ENCODE peak calls at places on chromosomes 12 and 14, in four cellular contexts. Q, Z, W and C are unnamed samples.

GRCh38 chr12:117530796-117531195 is 169.4 kb upstream of the NOS1 start:
- DNase-seq in Z (no peak), Q (no peak), W (no peak), C (no peak)

GRCh38 chr12:41980390-41980789 is 164.3 kb downstream of the GXYLT1 start:
- DNase-seq in W (no peak), Q (no peak), Z (no peak), C (no peak)

GRCh38 chr12:116123511-116124258 is 153.8 kb downstream of the MED13L start:
- DNase-seq in W (no peak), Z (no peak), Q (no peak), C (peak; percentile 55)

GRCh38 chr14:73789996-73790581 is 61.5 kb upstream of the PTGR2 start:
- DNase-seq in W (no peak), Q (no peak), Z (no peak), C (peak; percentile 84)

GRCh38 chr14:61584258-61584657 is 111.1 kb upstream of the HIF1A start:
- DNase-seq in W (no peak), Q (no peak), Z (no peak), C (no peak)

GRCh38 chr14:100239200-100239839 is 376 bp downstream of the YY1 start:
- DNase-seq in Q (peak; percentile 15), W (no peak), Z (no peak), C (peak; percentile 80)

GRCh38 chr12:124940393-124941169 is 26.1 kb upstream of the UBC start:
- DNase-seq in W (peak; percentile 79), Z (no peak), Q (peak; percentile 74), C (peak; percentile 95)

GRCh38 chr12:124094188-124094587 is 121.2 kb downstream of the ZNF664 start:
- DNase-seq in Z (no peak), W (no peak), Q (no peak), C (no peak)

GRCh38 chr14:68734231-68734732 is 58.6 kb downstream of the ZFP36L1 start:
- DNase-seq in Z (no peak), W (peak; percentile 43), Q (no peak), C (no peak)

GRCh38 chr14:65961004-65961403 is 525.2 kb upstream of the CCDC196 start:
- DNase-seq in Q (peak; percentile 44), Z (peak; percentile 10), W (peak; percentile 47), C (peak; percentile 49)

GRCh38 chr14:52043690-52044089 is 25.2 kb downstream of the NID2 start:
- DNase-seq in Z (no peak), W (no peak), Q (no peak), C (peak; percentile 56)

GRCh38 chr12:72297666-72298065 is 25.5 kb downstream of the TRHDE start:
- DNase-seq in W (no peak), Z (no peak), Q (no peak), C (no peak)

GRCh38 chr12:674272-674781 is 11.1 kb upstream of the NINJ2 start:
- DNase-seq in W (peak; percentile 86), Z (no peak), Q (peak; percentile 38), C (no peak)

GRCh38 chr14:103627073-103628025 is 1.7 kb upstream of the KLC1 start:
- DNase-seq in Z (no peak), W (no peak), Q (no peak), C (no peak)

GRCh38 chr14:52873096-52873495 is 77.8 kb downstream of the FERMT2 start:
- DNase-seq in Z (no peak), Q (no peak), W (no peak), C (no peak)

GRCh38 chr12:33650832-33651231 is 211.2 kb upstream of the SYT10 start:
- DNase-seq in Z (no peak), W (no peak), Q (no peak), C (no peak)

GRCh38 chr14:66395300-66395699 is 90.9 kb upstream of the CCDC196 start:
- DNase-seq in Q (no peak), Z (no peak), W (peak; percentile 23), C (no peak)

GRCh38 chr12:739349-739748 is 13.0 kb upstream of the WNK1 start:
- DNase-seq in Q (no peak), W (no peak), Z (no peak), C (no peak)

GRCh38 chr12:131102493-131102931 is 148.8 kb downstream of the ADGRD1 start:
- DNase-seq in W (no peak), Q (no peak), Z (no peak), C (no peak)

GRCh38 chr12:116539905-116540482 is 19.2 kb upstream of the MAP1LC3B2 start:
- DNase-seq in W (no peak), Z (no peak), Q (no peak), C (peak; percentile 77)

GRCh38 chr14:104350463-104351185 is 212.2 kb downstream of the KIF26A start:
- DNase-seq in Q (no peak), Z (no peak), W (no peak), C (peak; percentile 55)

GRCh38 chr12:65525501-65526141 is 247.1 kb downstream of the MSRB3 start:
- DNase-seq in Q (no peak), Z (no peak), W (no peak), C (no peak)

GRCh38 chr14:78566859-78567172 is 396.6 kb downstream of the NRXN3 start:
- DNase-seq in W (no peak), Z (no peak), Q (no peak), C (no peak)

GRCh38 chr14:88983755-88984154 is 159.3 kb downstream of the TTC8 start:
- DNase-seq in W (no peak), Z (no peak), Q (no peak), C (no peak)

GRCh38 chr14:102323102-102323501 is 3.6 kb downstream of the ZNF839 start:
- DNase-seq in W (peak; percentile 28), Q (no peak), Z (peak; percentile 35), C (peak; percentile 81)
- H3K4me3 ChIP-seq in W (no peak overlapping the region), Q (no peak overlapping the region), Z (no peak overlapping the region), C (no peak overlapping the region)

DNA sequence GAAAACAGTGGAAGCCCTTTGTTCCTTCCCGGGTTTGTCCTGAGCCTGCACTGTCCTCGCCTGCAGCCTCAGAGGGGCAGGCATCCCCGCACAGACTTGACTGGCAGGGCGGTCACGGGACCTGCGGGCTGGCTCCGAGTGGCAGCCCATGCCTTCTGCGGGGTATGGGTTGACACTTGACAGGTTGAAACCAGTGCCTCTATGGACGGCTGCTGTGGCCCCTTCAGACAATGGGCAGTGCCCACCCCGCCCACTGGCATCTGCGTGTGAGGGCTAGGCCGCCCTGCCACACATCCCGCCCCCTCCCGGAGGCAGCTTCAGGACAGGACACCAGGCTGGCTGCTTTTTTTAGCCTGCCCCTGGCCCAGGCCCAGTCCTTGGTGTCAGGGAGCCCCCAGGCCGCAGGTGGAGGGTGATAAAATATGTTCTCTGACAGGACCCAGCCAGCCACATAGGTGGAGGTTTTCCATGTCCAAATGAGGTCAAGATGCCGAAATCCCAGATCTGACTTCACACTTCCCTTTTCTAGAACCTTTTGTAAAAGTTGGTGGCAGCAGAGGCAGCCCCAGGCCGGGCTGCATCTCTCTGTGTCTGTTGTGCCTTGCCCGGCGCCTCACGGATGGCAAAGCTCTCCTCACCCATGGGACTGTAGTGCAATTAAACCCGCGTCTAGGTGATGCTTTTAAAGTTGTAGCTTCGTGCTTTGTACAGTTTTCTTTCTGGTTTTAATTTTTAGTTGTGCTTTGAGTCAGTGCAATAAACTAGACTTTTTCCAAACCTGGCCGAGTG is 10.0 kb downstream of the ANKRD9 start:
- DNase-seq in Z (no peak), Q (no peak), W (no peak), C (peak; percentile 90)
- H3K27ac ChIP-seq in Z (no peak overlapping the region), Q (no peak overlapping the region), W (peak overlapping the region; percentile 30), C (peak overlapping the region; percentile 85)

DNA sequence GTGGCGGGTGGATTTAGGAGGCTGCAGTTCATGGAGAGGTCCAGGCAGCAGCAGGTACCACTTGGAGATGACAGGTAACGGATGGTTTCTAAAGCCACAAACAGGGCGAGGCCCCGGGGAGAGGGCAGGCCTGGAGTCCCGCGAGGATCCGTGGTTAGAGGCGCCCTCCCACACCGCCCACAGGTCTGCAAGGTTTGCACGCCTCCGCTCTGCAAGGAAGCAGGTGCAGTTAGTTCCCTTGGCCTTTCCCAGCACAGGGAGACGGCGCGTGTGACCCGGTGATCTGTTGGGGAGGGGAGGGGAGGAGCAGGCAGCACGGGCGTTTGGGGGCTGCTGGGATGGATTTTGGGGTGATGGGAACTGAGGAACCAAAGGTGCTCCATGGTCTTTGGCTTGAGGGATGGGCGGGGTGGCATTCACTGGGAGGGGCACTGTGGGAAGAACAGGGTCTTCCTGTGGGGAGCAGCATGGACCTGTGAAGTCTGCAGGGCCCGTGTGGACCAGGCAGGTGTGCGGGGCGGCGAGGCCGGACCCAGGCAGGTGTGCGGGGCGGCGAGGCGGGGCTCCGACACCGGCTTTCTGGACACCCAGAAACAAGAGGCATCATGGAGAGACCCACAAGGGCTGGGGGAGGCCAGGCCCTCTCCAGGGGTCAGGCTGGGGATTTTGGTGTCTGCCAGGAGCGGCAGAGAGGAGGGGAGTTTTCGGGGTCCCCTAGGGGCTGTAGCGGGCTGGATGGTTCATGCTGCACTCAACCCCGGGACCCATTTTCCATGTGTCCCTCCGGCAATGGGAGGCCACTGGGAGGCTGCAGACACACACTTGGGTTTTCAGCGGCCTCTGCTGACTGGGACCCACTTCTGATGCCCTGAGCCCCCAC is 29.1 kb downstream of the NOC4L start:
- DNase-seq in W (no peak), Q (no peak), Z (no peak), C (no peak)
- H3K4me1 ChIP-seq in W (peaks cover 17% of the 10 kb centered on the region), Q (peaks cover 26% of the 10 kb centered on the region), Z (peaks cover 8% of the 10 kb centered on the region), C (no peaks in the 10 kb centered on the region)

GRCh38 chr12:54368016-54368708 is 3.9 kb upstream of the GPR84 start:
- DNase-seq in Z (no peak), Q (no peak), W (no peak), C (no peak)
- H3K4me3 ChIP-seq in Z (peak overlapping the region; percentile 75), Q (peak overlapping the region; percentile 35), W (peak overlapping the region; percentile 67), C (no peak overlapping the region)

GRCh38 chr12:121017966-121018491 is 1.7 kb upstream of the C12orf43 start:
- DNase-seq in Q (no peak), Z (no peak), W (no peak), C (no peak)

GRCh38 chr12:121018860-121019259 is 2.6 kb upstream of the C12orf43 start:
- DNase-seq in W (no peak), Z (no peak), Q (no peak), C (no peak)

GRCh38 chr12:121013715-121014114 is 2.6 kb downstream of the C12orf43 start:
- DNase-seq in W (no peak), Z (no peak), Q (no peak), C (no peak)

GRCh38 chr12:121011820-121012219 is 4.5 kb downstream of the C12orf43 start:
- DNase-seq in Q (no peak), W (no peak), Z (no peak), C (no peak)

DNA sequence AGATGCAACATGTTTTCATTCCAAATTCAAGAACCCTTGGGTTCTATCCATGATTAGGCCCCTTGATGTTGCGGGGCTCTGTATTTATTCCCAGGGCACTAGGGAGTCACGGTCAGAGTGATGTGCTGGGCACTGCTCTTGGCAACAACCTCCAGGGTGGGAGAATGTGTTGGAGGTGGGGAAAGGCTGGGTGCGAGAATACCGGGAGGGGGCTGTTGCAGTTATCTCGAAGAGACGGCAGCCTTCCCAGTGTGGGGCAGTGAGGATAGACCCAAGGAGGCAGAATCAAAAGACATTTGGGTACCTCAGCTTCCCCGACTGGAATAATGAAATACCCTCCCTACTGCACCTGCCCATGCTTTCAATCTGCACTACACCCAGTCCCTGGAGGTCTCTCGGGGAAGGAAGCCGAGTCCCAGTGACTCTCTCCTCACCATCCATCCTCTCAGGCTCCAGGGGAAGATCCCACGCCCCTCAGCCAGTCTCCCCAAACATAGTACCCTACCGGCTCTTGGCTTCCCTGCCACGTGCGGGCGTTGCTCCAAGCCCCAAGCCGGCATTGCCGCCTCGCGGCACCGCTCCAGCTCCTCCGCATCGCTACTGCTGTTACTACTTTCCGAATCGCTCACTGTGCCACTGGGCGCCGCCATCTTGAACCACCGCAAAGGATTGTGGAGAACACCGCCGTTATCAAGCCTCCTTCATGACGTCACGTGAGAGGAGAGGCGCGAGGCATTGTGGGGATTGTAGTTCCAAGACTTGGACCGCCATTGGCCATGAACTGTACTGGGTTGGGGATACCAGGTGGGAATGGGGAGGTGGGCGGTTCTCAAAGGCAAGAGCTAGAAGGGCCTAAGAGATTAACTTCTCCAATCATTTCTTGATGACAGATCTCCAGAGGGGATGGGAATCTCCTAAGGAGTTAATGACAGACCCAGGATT is at the start of gene C12orf43:
- DNase-seq in Q (peak; percentile 88), W (peak; percentile 89), Z (peak; percentile 68), C (peak; percentile 94)
- H3K27ac ChIP-seq in Q (peak within 1 kb of the TSS; percentile 76), W (peak within 1 kb of the TSS; percentile 78), Z (peak within 1 kb of the TSS; percentile 87), C (peak within 1 kb of the TSS; percentile 74)